ENCODE peak calls at places on chromosomes 7 and 10, in six cellular contexts. G, M, C, S, R and H are unnamed samples. For H3K36me3, the result is how much of the 10 kb centered on the place peaks cover.

GRCh38 chr7:73613954-73614735 is 10.2 kb downstream of the MLXIPL start:
- DNase-seq in C (no peak), R (no peak), S (no peak), G (no peak), M (no peak), H (no peak)

GRCh38 chr10:16853201-16853600 is 36.0 kb upstream of the RSU1 start:
- DNase-seq in S (no peak), C (no peak), R (no peak), M (peak), G (no peak), H (no peak)

GRCh38 chr10:3805791-3806381 is 20.9 kb upstream of the KLF6 start:
- DNase-seq in R (no peak), C (peak), M (peak), S (peak), G (no peak), H (no peak)

GRCh38 chr7:75740846-75741497 is 2.2 kb upstream of the HIP1 start:
- DNase-seq in G (no peak), S (no peak), C (no peak), M (peak), R (no peak), H (no peak)

GRCh38 chr10:13938940-13939339 is 352.2 kb downstream of the PRPF18 start:
- DNase-seq in S (no peak), M (no peak), G (no peak), R (no peak), C (no peak), H (no peak)

GRCh38 chr10:89342219-89342966 is 14.6 kb downstream of the IFIT3 start:
- DNase-seq in C (no peak), G (no peak), S (peak), R (peak), M (no peak), H (no peak)

GRCh38 chr10:79073784-79074432 is 5.1 kb downstream of the ZMIZ1 start:
- DNase-seq in M (peak), R (no peak), G (peak), C (no peak), S (no peak), H (no peak)

GRCh38 chr10:52491246-52492000 is 177.3 kb downstream of the DKK1 start:
- DNase-seq in C (no peak), S (no peak), R (no peak), M (no peak), G (no peak), H (no peak)

GRCh38 chr7:51356849-51357516 is 40.4 kb upstream of the COBL start:
- DNase-seq in S (no peak), R (no peak), C (no peak), M (peak), G (no peak), H (no peak)

GRCh38 chr7:100627238-100627549 is 14.2 kb downstream of the TFR2 start:
- DNase-seq in S (no peak), M (no peak), R (no peak), G (no peak), C (no peak), H (no peak)

GRCh38 chr10:119370046-119370770 is 162.8 kb downstream of the GRK5 start:
- DNase-seq in C (no peak), M (peak), R (peak), G (no peak), S (peak), H (no peak)

GRCh38 chr10:102546606-102547310 is 43.0 kb downstream of the SUFU start:
- DNase-seq in G (peak), R (no peak), M (no peak), C (no peak), S (no peak), H (no peak)

GRCh38 chr10:80066809-80067208 is 11.7 kb upstream of the TMEM254 start:
- DNase-seq in M (no peak), C (no peak), R (no peak), S (no peak), G (no peak), H (no peak)

GRCh38 chr10:87861953-87862643 is 1.2 kb downstream of the KLLN start:
- DNase-seq in G (peak), S (peak), M (peak), C (peak), R (peak), H (peak)

GRCh38 chr7:134625571-134625970 is 21.1 kb upstream of the BPGM start:
- DNase-seq in R (no peak), G (no peak), C (no peak), M (no peak), S (no peak), H (no peak)

GRCh38 chr10:659710-660141 is 29.7 kb downstream of the DIP2C start:
- DNase-seq in C (no peak), M (peak), S (no peak), R (no peak), G (no peak), H (no peak)

GRCh38 chr10:93620925-93621324 is 8.6 kb downstream of the PDE6C start:
- DNase-seq in C (no peak), S (no peak), R (no peak), G (no peak), M (no peak), H (no peak)

GRCh38 chr7:134669845-134670373 is 23.3 kb downstream of the BPGM start:
- DNase-seq in M (peak), S (peak), G (no peak), R (no peak), C (peak), H (no peak)

GRCh38 chr10:35369049-35369760 is 32.9 kb downstream of the CCNY start:
- DNase-seq in R (no peak), M (no peak), C (no peak), G (no peak), S (no peak), H (no peak)

GRCh38 chr10:21530168-21530567 is 3.9 kb upstream of the MLLT10 start:
- DNase-seq in M (no peak), S (no peak), R (no peak), G (no peak), C (no peak), H (no peak)

GRCh38 chr10:94483970-94484369 is 61.6 kb upstream of the HELLS start:
- DNase-seq in G (no peak), S (no peak), M (no peak), R (no peak), C (no peak), H (no peak)

GRCh38 chr10:95350212-95350829 is 59.5 kb upstream of the PDLIM1 start:
- DNase-seq in G (no peak), S (no peak), R (no peak), C (no peak), M (no peak), H (no peak)

GRCh38 chr7:74405191-74405898 is 48.4 kb upstream of the GTF2IRD1 start:
- DNase-seq in C (no peak), G (peak), M (no peak), R (no peak), S (no peak), H (no peak)

GRCh38 chr7:151126500-151127137 is 40.3 kb downstream of the AGAP3 start:
- DNase-seq in G (no peak), C (no peak), M (no peak), S (no peak), R (no peak), H (no peak)

GRCh38 chr10:514137-514671 is 175.3 kb downstream of the DIP2C start:
- DNase-seq in C (no peak), S (no peak), M (no peak), G (no peak), R (no peak), H (no peak)

GRCh38 chr10:6058677-6059475 is 3.3 kb downstream of the IL2RA start:
- DNase-seq in C (no peak), G (no peak), S (no peak), M (no peak), R (no peak), H (no peak)

GRCh38 chr7:39650676-39651075 is 27.3 kb downstream of the RALA start:
- DNase-seq in G (no peak), R (no peak), C (no peak), M (no peak), S (peak), H (no peak)

GRCh38 chr7:2886900-2887299 is 42.8 kb upstream of the GNA12 start:
- DNase-seq in C (peak), M (peak), S (no peak), R (no peak), G (no peak), H (peak)

GRCh38 chr7:57361406-57361805 is 88.6 kb upstream of the ZNF716 start:
- DNase-seq in R (no peak), G (no peak), M (no peak), C (no peak), S (no peak), H (no peak)

GRCh38 chr7:57367171-57367570 is 82.8 kb upstream of the ZNF716 start:
- DNase-seq in R (no peak), C (no peak), G (no peak), S (no peak), M (no peak), H (no peak)

GRCh38 chr7:57363321-57363720 is 86.7 kb upstream of the ZNF716 start:
- DNase-seq in S (no peak), M (no peak), R (no peak), G (no peak), C (no peak), H (no peak)

GRCh38 chr7:57364933-57365710 is 84.9 kb upstream of the ZNF716 start:
- DNase-seq in S (no peak), C (no peak), M (no peak), R (no peak), G (peak), H (no peak)

GRCh38 chr7:57362868-57363267 is 87.1 kb upstream of the ZNF716 start:
- DNase-seq in G (no peak), M (no peak), S (no peak), R (no peak), C (no peak), H (no peak)
- H3K36me3 ChIP-seq in G (under half), M (under half), S (under half), R (under half), C (under half), H (under half)

DNA sequence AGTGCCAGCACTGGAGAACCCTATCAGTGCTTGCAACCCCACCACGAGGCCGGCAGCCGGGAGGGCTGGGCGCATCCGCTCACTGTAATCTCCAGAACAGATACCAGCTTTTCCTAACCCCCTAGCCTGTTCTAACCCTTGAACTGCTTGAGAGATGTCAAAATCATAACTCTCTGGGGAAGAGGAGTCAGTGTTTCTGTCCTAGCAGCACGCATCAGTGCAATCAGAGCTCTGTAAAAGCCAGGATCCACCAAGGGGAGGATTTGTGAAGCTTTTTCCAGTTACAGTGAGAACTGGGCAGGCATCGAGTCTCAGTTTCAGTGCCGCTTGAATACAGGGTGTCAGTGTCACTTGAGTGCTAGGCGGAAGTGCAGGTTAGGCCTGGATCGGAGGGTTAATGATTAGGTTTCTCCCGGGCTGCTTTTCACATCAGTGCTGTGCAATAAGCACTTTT is 104.5 kb upstream of the INSYN2A start:
- DNase-seq in M (peak), G (peak), R (no peak), S (no peak), C (no peak), H (no peak)
- H3K36me3 ChIP-seq in M (under half), G (under half), R (under half), S (under half), C (under half), H (under half)

GRCh38 chr7:102319671-102320070 is 33.0 kb downstream of the SH2B2 start:
- DNase-seq in R (no peak), G (no peak), M (no peak), C (no peak), S (no peak), H (no peak)

GRCh38 chr7:102318482-102318971 is 31.9 kb downstream of the SH2B2 start:
- DNase-seq in R (no peak), G (no peak), S (no peak), M (no peak), C (no peak), H (no peak)

GRCh38 chr7:102321351-102322201 is 34.7 kb downstream of the SPDYE6 start:
- DNase-seq in C (no peak), G (peak), M (peak), R (peak), S (no peak), H (no peak)

GRCh38 chr7:102320601-102321350 is 34.1 kb downstream of the SH2B2 start:
- DNase-seq in S (no peak), M (no peak), R (no peak), G (no peak), C (no peak), H (no peak)

GRCh38 chr7:102320181-102320580 is 33.5 kb downstream of the SH2B2 start:
- DNase-seq in C (no peak), R (peak), M (no peak), G (peak), S (no peak), H (no peak)
- H3K36me3 ChIP-seq in C (under half), R (under half), M (under half), G (under half), S (under half), H (under half)

DNA sequence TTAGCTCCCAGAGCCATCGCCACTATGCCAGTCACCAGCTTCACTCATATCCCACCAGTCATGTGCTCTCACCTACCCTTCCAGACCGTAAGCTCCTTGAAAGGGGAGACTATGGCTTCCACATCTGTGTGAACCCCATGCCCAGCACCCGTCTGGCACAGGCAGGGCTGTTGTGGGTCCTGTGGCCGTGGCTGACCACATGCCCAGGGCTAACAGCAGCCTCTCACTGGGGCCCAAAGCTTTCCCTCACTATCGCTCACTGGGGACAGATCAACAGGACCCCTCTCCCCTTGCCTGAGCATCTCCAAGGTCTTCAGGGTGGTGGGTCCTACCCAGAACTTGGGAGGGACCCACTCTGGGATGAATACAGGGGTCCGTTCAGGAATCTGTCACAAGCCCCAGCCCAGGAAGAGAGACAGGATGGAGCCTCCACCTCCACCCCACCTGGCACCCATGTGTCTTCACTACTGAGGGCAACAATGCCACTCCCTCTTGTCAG is 303.9 kb downstream of the GRID1 start:
- DNase-seq in C (no peak), S (no peak), G (no peak), M (no peak), R (no peak), H (no peak)
- H3K36me3 ChIP-seq in C (under half), S (under half), G (under half), M (under half), R (under half), H (under half)

DNA sequence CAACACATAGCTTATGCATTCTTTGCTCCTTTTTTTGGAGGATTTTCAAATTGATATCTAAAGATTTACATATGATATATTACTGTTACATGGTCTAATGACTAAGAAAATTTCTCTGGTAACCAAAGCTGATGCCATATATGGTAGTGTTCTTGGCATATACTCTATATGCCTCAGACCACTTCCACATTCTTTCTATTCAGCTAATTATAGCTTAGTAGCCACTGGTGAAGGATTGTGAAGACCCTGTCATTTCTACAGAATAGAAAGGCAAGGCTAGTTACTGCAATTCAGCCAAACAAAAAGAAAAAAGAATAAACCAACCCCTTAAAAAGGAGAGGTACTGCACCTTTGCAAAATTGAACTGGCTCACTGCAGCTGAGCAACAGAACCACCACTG is 3.7 kb downstream of the PURB start:
- DNase-seq in M (no peak), R (no peak), S (no peak), C (no peak), G (no peak), H (no peak)
- H3K36me3 ChIP-seq in M (under half), R (under half), S (under half), C (under half), G (under half), H (under half)

GRCh38 chr10:116331815-116332214 is 7.6 kb downstream of the CCDC172 start:
- DNase-seq in M (no peak), C (no peak), R (no peak), S (no peak), G (no peak), H (no peak)
- H3K36me3 ChIP-seq in M (under half), C (under half), R (under half), S (under half), G (under half), H (under half)